ENCODE peak calls at places on chromosomes 6 and 20, in four cellular contexts. D is RWPE1; A is OCI-M1; Q is activated T-cell treated with anti-CD3 and anti-CD28 coated beads, Interleukin-2, amount 50 U/mL, for 48 hours. B is an unnamed sample.

GRCh38 chr6:154373971-154374370 is 17.4 kb upstream of the IPCEF1 start:
- DNase-seq in D (no peak), A (no peak), Q (no peak), B (no peak)

GRCh38 chr6:144561455-144562043 is 276.4 kb downstream of the UTRN start:
- DNase-seq in D (no peak), A (peak), Q (no peak), B (no peak)

GRCh38 chr20:24095753-24096152 is 107.2 kb upstream of the GGTLC1 start:
- DNase-seq in D (peak), A (no peak), Q (no peak), B (no peak)

GRCh38 chr20:56629464-56630085 is 469 bp downstream of the TFAP2C start:
- DNase-seq in D (peak), A (no peak), Q (no peak), B (no peak)

GRCh38 chr6:100366419-100366818 is 98.3 kb downstream of the SIM1 start:
- DNase-seq in D (peak), A (no peak), Q (no peak), B (no peak)

GRCh38 chr6:18260448-18261106 is 3.8 kb downstream of the DEK start:
- DNase-seq in D (no peak), A (peak), Q (peak), B (peak)

GRCh38 chr6:29974901-29975560 is 32.7 kb downstream of the HLA-A start:
- DNase-seq in D (no peak), A (no peak), Q (no peak), B (no peak)

GRCh38 chr6:105522626-105523322 is 119.9 kb upstream of the PREP start:
- DNase-seq in D (peak), A (peak), Q (no peak), B (no peak)

GRCh38 chr20:36806049-36806448 is 32.5 kb upstream of the DSN1 start:
- DNase-seq in D (no peak), A (no peak), Q (no peak), B (no peak)

GRCh38 chr6:29916741-29917140 is 25.6 kb upstream of the HLA-A start:
- DNase-seq in D (no peak), A (no peak), Q (no peak), B (no peak)

GRCh38 chr20:31710423-31711250 is 12.0 kb downstream of the BCL2L1 start:
- DNase-seq in D (peak), A (no peak), Q (no peak), B (no peak)

B was measured in stimulated activated naive CD8-positive, alpha-beta T cell treated with anti-CD3 and anti-CD28 coated beads, Interleukin-15, Interleukin-2, amounts not matched to agents 100 U/mL and 50 U/mL, for 24 hours.